ENCODE peak calls at places on chromosome 20, in six cellular contexts. D is psoas muscle, K is A549, C is astrocyte, T is cardiac fibroblast, I is fibroblast of lung. A is an unnamed sample.

GRCh38 chr20:7180261-7181045 is 413.0 kb downstream of the BMP2 start:
- DNase-seq in K (no peak), D (no peak), T (peak), I (peak), C (peak), A (no peak)

GRCh38 chr20:53024121-53024520 is 52.0 kb downstream of the TSHZ2 start:
- DNase-seq in T (no peak), I (no peak), K (no peak), C (no peak), D (no peak), A (no peak)

GRCh38 chr20:3374296-3374695 is 33.2 kb downstream of the DNAAF9 start:
- DNase-seq in K (no peak), T (peak), I (peak), D (no peak), C (no peak), A (peak)

GRCh38 chr20:49230575-49231211 is 11.5 kb downstream of the DDX27 start:
- DNase-seq in C (no peak), I (no peak), D (no peak), T (peak), K (no peak), A (no peak)

GRCh38 chr20:33789109-33789857 is 21.9 kb upstream of the CHMP4B start:
- DNase-seq in C (peak), K (peak), I (peak), D (peak), T (peak), A (peak)

GRCh38 chr20:46850896-46851295 is 43.7 kb upstream of the EYA2 start:
- DNase-seq in D (no peak), K (no peak), T (no peak), I (no peak), C (no peak), A (no peak)

GRCh38 chr20:49775229-49775693 is 37.4 kb upstream of the SLC9A8 start:
- DNase-seq in C (peak), I (peak), D (peak), T (peak), K (peak), A (no peak)

GRCh38 chr20:36344517-36345132 is 38.5 kb downstream of the DLGAP4 start:
- DNase-seq in K (peak), D (no peak), C (peak), T (peak), I (peak), A (no peak)

GRCh38 chr20:17735959-17736621 is 36.3 kb downstream of the BANF2 start:
- DNase-seq in T (no peak), K (no peak), I (no peak), D (no peak), C (peak), A (no peak)

GRCh38 chr20:5658897-5659296 is 91.3 kb upstream of the SHLD1 start:
- DNase-seq in T (peak), I (peak), C (peak), K (peak), D (peak), A (peak)

GRCh38 chr20:35871311-35871771 is 83.0 kb downstream of the SCAND1 start:
- DNase-seq in I (peak), K (peak), C (peak), D (no peak), T (peak), A (no peak)

GRCh38 chr20:23225407-23226060 is 125.1 kb upstream of the NXT1 start:
- DNase-seq in D (peak), T (peak), C (peak), K (peak), I (peak), A (peak)

GRCh38 chr20:47544240-47544639 is 42.6 kb downstream of the NCOA3 start:
- DNase-seq in I (no peak), C (peak), K (no peak), T (peak), D (no peak), A (no peak)

GRCh38 chr20:61434361-61434781 is 182.3 kb downstream of the CDH4 start:
- DNase-seq in T (no peak), K (no peak), D (no peak), C (no peak), I (peak), A (no peak)

GRCh38 chr20:823326-823902 is 10.1 kb upstream of the FAM110A start:
- DNase-seq in T (no peak), C (no peak), K (no peak), I (no peak), D (no peak), A (no peak)

GRCh38 chr20:52494244-52494643 is 302.7 kb upstream of the ZFP64 start:
- DNase-seq in T (peak), K (peak), C (peak), I (peak), D (no peak), A (peak)

GRCh38 chr20:22257912-22258311 is 326.5 kb downstream of the FOXA2 start:
- DNase-seq in C (no peak), I (no peak), D (no peak), T (no peak), K (no peak), A (no peak)

GRCh38 chr20:23550227-23550626 is 18.1 kb downstream of the CST9L start:
- DNase-seq in K (no peak), T (no peak), I (no peak), C (no peak), D (no peak), A (no peak)

GRCh38 chr20:46031014-46031569 is 2.1 kb downstream of the SLC12A5 start:
- DNase-seq in T (no peak), D (no peak), K (no peak), I (no peak), C (no peak), A (no peak)

GRCh38 chr20:37991506-37992302 is 41.6 kb downstream of the TTI1 start:
- DNase-seq in I (no peak), C (no peak), T (no peak), D (no peak), K (no peak), A (no peak)

GRCh38 chr20:33002087-33002808 is 2.0 kb downstream of the SUN5 start:
- DNase-seq in C (no peak), K (no peak), I (no peak), T (no peak), D (no peak), A (no peak)

GRCh38 chr20:43590036-43590391 is 723 bp upstream of the IFT52 start:
- DNase-seq in I (no peak), D (no peak), C (no peak), T (no peak), K (no peak), A (no peak)

GRCh38 chr20:36493013-36493800 is 48.1 kb upstream of the MYL9 start:
- DNase-seq in D (no peak), C (no peak), T (no peak), I (no peak), K (peak), A (no peak)

GRCh38 chr20:3759884-3760283 is 7.7 kb downstream of the ADISSP start:
- DNase-seq in I (no peak), T (no peak), D (no peak), K (no peak), C (no peak), A (no peak)

GRCh38 chr20:48799315-48800105 is 28.3 kb downstream of the PREX1 start:
- DNase-seq in I (no peak), D (no peak), C (no peak), K (no peak), T (no peak), A (no peak)

GRCh38 chr20:32359633-32360332 is 1.7 kb downstream of the ASXL1 start:
- DNase-seq in I (peak), K (no peak), T (peak), D (no peak), C (peak), A (no peak)

GRCh38 chr20:46400253-46400652 is 6.2 kb downstream of the ELMO2 start:
- DNase-seq in K (no peak), C (peak), I (peak), T (peak), D (no peak), A (peak)

GRCh38 chr20:47540443-47541354 is 39.0 kb downstream of the NCOA3 start:
- DNase-seq in T (no peak), C (no peak), I (peak), D (no peak), K (peak), A (no peak)

GRCh38 chr20:43066061-43066575 is 123.6 kb downstream of the PTPRT start:
- DNase-seq in K (no peak), T (no peak), D (no peak), I (no peak), C (no peak), A (no peak)

GRCh38 chr20:4026093-4026601 is 10.8 kb upstream of the RNF24 start:
- DNase-seq in I (peak), T (peak), K (no peak), C (peak), D (no peak), A (peak)

GRCh38 chr20:47792021-47792618 is 6.8 kb upstream of the SULF2 start:
- DNase-seq in C (peak), T (peak), I (peak), K (peak), D (peak), A (peak)

GRCh38 chr20:21102252-21102609 is 3.9 kb downstream of the LINC00237 start:
- DNase-seq in C (no peak), I (no peak), K (no peak), T (no peak), D (no peak), A (no peak)
- TF ChIP-seq CTCF in C (no peak), I (no peak), K (no peak), T (no peak), D (no peak), A (no peak)

GRCh38 chr20:9617062-9617461 is 102.7 kb downstream of the LAMP5 start:
- DNase-seq in T (peak), C (peak), D (peak), K (peak), I (peak), A (peak)
- TF ChIP-seq CTCF in T (peak), C (peak), D (peak), K (peak), I (peak), A (peak)

GRCh38 chr20:25439328-25439727 is 31.9 kb downstream of the GINS1 start:
- DNase-seq in K (no peak), C (no peak), I (no peak), D (no peak), T (no peak), A (no peak)

GRCh38 chr20:25437153-25437581 is 29.7 kb downstream of the GINS1 start:
- DNase-seq in T (peak), I (peak), D (no peak), C (peak), K (no peak), A (no peak)
- TF ChIP-seq CTCF in T (no peak), I (no peak), D (no peak), C (no peak), K (no peak), A (no peak)

GRCh38 chr20:58870293-58871014 is 17.9 kb downstream of the GNAS start:
- DNase-seq in I (peak), C (no peak), K (peak), D (peak), T (peak), A (no peak)
- TF ChIP-seq CTCF in I (peak), C (peak), K (peak), D (peak), T (peak), A (peak)

GRCh38 chr20:11585752-11586352 is 331.8 kb upstream of the BTBD3 start:
- DNase-seq in K (peak), I (peak), D (no peak), C (peak), T (peak), A (no peak)
- TF ChIP-seq CTCF in K (peak), I (peak), D (no peak), C (peak), T (peak), A (peak)

GRCh38 chr20:63282946-63283345 is 10.0 kb upstream of the COL20A1 start:
- DNase-seq in T (no peak), D (no peak), I (no peak), C (no peak), K (no peak), A (no peak)

GRCh38 chr20:63279931-63280330 is 7.3 kb downstream of the ARFGAP1 start:
- DNase-seq in T (no peak), D (no peak), I (no peak), K (no peak), C (no peak), A (no peak)

GRCh38 chr20:63280371-63280770 is 7.8 kb downstream of the ARFGAP1 start:
- DNase-seq in I (no peak), D (no peak), T (no peak), K (no peak), C (no peak), A (no peak)

GRCh38 chr20:63281741-63282665 is 9.4 kb downstream of the ARFGAP1 start:
- DNase-seq in K (no peak), D (no peak), C (no peak), I (no peak), T (no peak), A (no peak)

GRCh38 chr20:63280929-63281545 is 8.4 kb downstream of the ARFGAP1 start:
- DNase-seq in T (no peak), D (no peak), I (no peak), K (peak), C (no peak), A (no peak)
- TF ChIP-seq CTCF in T (peak), D (no peak), I (no peak), K (peak), C (no peak), A (peak)

GRCh38 chr20:24582373-24583168 is 113.1 kb downstream of the SYNDIG1 start:
- DNase-seq in D (no peak), I (no peak), K (no peak), T (no peak), C (no peak), A (no peak)
- TF ChIP-seq CTCF in D (no peak), I (no peak), K (no peak), T (no peak), C (no peak), A (no peak)

GRCh38 chr20:24780648-24781047 is 168.4 kb upstream of the CST7 start:
- DNase-seq in I (no peak), C (no peak), K (no peak), T (no peak), D (peak), A (no peak)
- TF ChIP-seq CTCF in I (no peak), C (no peak), K (no peak), T (no peak), D (no peak), A (no peak)

A was measured in AG09319.